ENCODE peak calls at places on chromosomes 13 and 19, in four cellular contexts. S, F, N and C are unnamed samples.

GRCh38 chr19:16345457-16345856 is 20.8 kb downstream of the KLF2 start:
- DNase-seq in F (no peak), N (no peak), S (no peak), C (no peak)

GRCh38 chr19:31083122-31083521 is 266.1 kb downstream of the TSHZ3 start:
- DNase-seq in S (no peak), N (no peak), F (no peak), C (no peak)

GRCh38 chr13:49690133-49690989 is 925 bp downstream of the EBPL start:
- DNase-seq in F (peak), N (peak), S (peak), C (peak)

GRCh38 chr19:2217591-2217990 is 18.5 kb downstream of the PLEKHJ1 start:
- DNase-seq in S (no peak), F (no peak), N (no peak), C (no peak)

GRCh38 chr19:48630289-48631036 is 6.7 kb downstream of the DBP start:
- DNase-seq in F (no peak), S (peak), N (no peak), C (no peak)

GRCh38 chr13:24745861-24746617 is 17.9 kb upstream of the RNF17 start:
- DNase-seq in N (no peak), S (no peak), F (no peak), C (no peak)

GRCh38 chr19:41755328-41755913 is at the start of gene CEACAM6:
- DNase-seq in S (no peak), N (no peak), F (no peak), C (no peak)

GRCh38 chr13:73835138-73835721 is 299.0 kb downstream of the KLF12 start:
- DNase-seq in F (no peak), S (peak), N (peak), C (peak)

GRCh38 chr19:45515081-45515624 is 7.9 kb downstream of the VASP start:
- DNase-seq in S (no peak), N (no peak), F (peak), C (no peak)

GRCh38 chr13:34913040-34913439 is 29.0 kb upstream of the NBEA start:
- DNase-seq in S (no peak), N (peak), F (no peak), C (peak)

GRCh38 chr19:13670846-13671245 is 93.5 kb upstream of the MRI1 start:
- DNase-seq in F (no peak), N (no peak), S (no peak), C (no peak)

GRCh38 chr19:31049431-31049830 is 299.8 kb downstream of the TSHZ3 start:
- DNase-seq in F (no peak), N (no peak), S (no peak), C (no peak)

GRCh38 chr13:113064000-113064533 is 41.5 kb upstream of the F7 start:
- DNase-seq in F (no peak), S (no peak), N (no peak), C (no peak)

GRCh38 chr19:19506592-19506991 is 8.8 kb downstream of the TSSK6 start:
- DNase-seq in S (no peak), N (no peak), F (no peak), C (no peak)

GRCh38 chr19:1445932-1446712 is 3.8 kb upstream of the APC2 start:
- DNase-seq in F (no peak), N (no peak), S (no peak), C (no peak)

GRCh38 chr19:54351474-54351873 is 12.5 kb upstream of the LILRA4 start:
- DNase-seq in F (no peak), S (no peak), N (no peak), C (no peak)

GRCh38 chr19:53432088-53432661 is 391 bp downstream of the ZNF761 start:
- DNase-seq in S (peak), F (no peak), N (peak), C (no peak)

GRCh38 chr19:50460161-50460765 is 16.0 kb upstream of the EMC10 start:
- DNase-seq in F (no peak), N (peak), S (peak), C (peak)

GRCh38 chr19:40768936-40769335 is 6.4 kb upstream of the MIA start:
- DNase-seq in S (no peak), N (no peak), F (no peak), C (no peak)

GRCh38 chr13:111092685-111093084 is 22.4 kb upstream of the ARHGEF7 start:
- DNase-seq in N (no peak), S (no peak), F (no peak), C (no peak)

GRCh38 chr13:93328943-93329342 is 102.3 kb downstream of the GPC6 start:
- DNase-seq in S (peak), F (no peak), N (peak), C (no peak)

GRCh38 chr13:105543742-105544141 is 991.7 kb downstream of the EFNB2 start:
- DNase-seq in N (no peak), F (no peak), S (no peak), C (no peak)

GRCh38 chr19:1929051-1929742 is 11.8 kb upstream of the CSNK1G2 start:
- DNase-seq in F (peak), S (peak), N (peak), C (peak)

GRCh38 chr13:28089065-28089464 is 11.3 kb downstream of the FLT3 start:
- DNase-seq in N (peak), S (no peak), F (no peak), C (no peak)

GRCh38 chr13:50365683-50366391 is 350.6 kb downstream of the KCNRG start:
- DNase-seq in S (no peak), N (peak), F (no peak), C (peak)

GRCh38 chr19:28871099-28871725 is 341.7 kb downstream of the UQCRFS1 start:
- DNase-seq in F (no peak), N (no peak), S (no peak), C (no peak)

GRCh38 chr19:34373601-34374288 is 8.7 kb downstream of the GPI start:
- DNase-seq in S (no peak), F (no peak), N (no peak), C (no peak)

GRCh38 chr19:10852098-10852800 is 4.0 kb downstream of the C19orf38 start:
- DNase-seq in S (peak), N (peak), F (no peak), C (peak)

GRCh38 chr13:110716235-110716505 is 2.7 kb downstream of the ING1 start:
- DNase-seq in N (peak), S (peak), F (peak), C (no peak)

GRCh38 chr19:1469936-1470863 is 8.8 kb downstream of the C19orf25 start:
- DNase-seq in F (no peak), N (no peak), S (no peak), C (no peak)

GRCh38 chr13:36673838-36674326 is at the start of gene SERTM1:
- DNase-seq in S (peak), N (no peak), F (no peak), C (no peak)

GRCh38 chr13:40313269-40314200 is 352.9 kb downstream of the FOXO1 start:
- DNase-seq in F (no peak), N (no peak), S (peak), C (no peak)